ENCODE peak calls at places on chromosomes 7 and 10, in ten cellular contexts. One of them, this sample, is unnamed. For H3K4me1, the result is how much of the 10 kb centered on the place peaks cover.

GRCh38 chr10:24912214-24912613 is 40.2 kb downstream of the PRTFDC1 start:
- DNase-seq in breast epithelium: no peak
- DNase-seq in HCT116: no peak
- DNase-seq in right lobe of liver: no peak
- DNase-seq in IMR-90: peak
- DNase-seq in transverse colon: no peak
- DNase-seq in adrenal gland: no peak
- DNase-seq in A549: no peak
- DNase-seq in body of pancreas: no peak
- DNase-seq in Peyer's patch: no peak
- DNase-seq in this sample: no peak

GRCh38 chr10:130025811-130026510 is 61.9 kb upstream of the EBF3 start:
- DNase-seq in breast epithelium: peak
- DNase-seq in HCT116: no peak
- DNase-seq in right lobe of liver: no peak
- DNase-seq in IMR-90: no peak
- DNase-seq in transverse colon: no peak
- DNase-seq in adrenal gland: no peak
- DNase-seq in A549: no peak
- DNase-seq in body of pancreas: no peak
- DNase-seq in Peyer's patch: no peak
- DNase-seq in this sample: no peak

GRCh38 chr7:26013551-26014083 is 138.4 kb upstream of the NFE2L3 start:
- DNase-seq in breast epithelium: no peak
- DNase-seq in HCT116: no peak
- DNase-seq in right lobe of liver: no peak
- DNase-seq in IMR-90: no peak
- DNase-seq in transverse colon: no peak
- DNase-seq in adrenal gland: no peak
- DNase-seq in A549: no peak
- DNase-seq in body of pancreas: no peak
- DNase-seq in Peyer's patch: no peak
- DNase-seq in this sample: no peak

GRCh38 chr10:123677556-123677955 is 11.4 kb downstream of the GPR26 start:
- DNase-seq in breast epithelium: no peak
- DNase-seq in HCT116: no peak
- DNase-seq in right lobe of liver: no peak
- DNase-seq in IMR-90: no peak
- DNase-seq in transverse colon: no peak
- DNase-seq in adrenal gland: no peak
- DNase-seq in A549: no peak
- DNase-seq in body of pancreas: no peak
- DNase-seq in Peyer's patch: no peak
- DNase-seq in this sample: no peak

GRCh38 chr7:39720586-39720985 is 97.2 kb downstream of the RALA start:
- DNase-seq in breast epithelium: no peak
- DNase-seq in HCT116: no peak
- DNase-seq in right lobe of liver: no peak
- DNase-seq in IMR-90: no peak
- DNase-seq in transverse colon: peak
- DNase-seq in adrenal gland: no peak
- DNase-seq in A549: no peak
- DNase-seq in body of pancreas: peak
- DNase-seq in Peyer's patch: no peak
- DNase-seq in this sample: no peak

GRCh38 chr10:120014031-120014430 is 121.5 kb downstream of the SEC23IP start:
- DNase-seq in breast epithelium: no peak
- DNase-seq in HCT116: no peak
- DNase-seq in right lobe of liver: no peak
- DNase-seq in IMR-90: no peak
- DNase-seq in transverse colon: no peak
- DNase-seq in adrenal gland: no peak
- DNase-seq in A549: no peak
- DNase-seq in body of pancreas: no peak
- DNase-seq in Peyer's patch: no peak
- DNase-seq in this sample: no peak

GRCh38 chr7:84354866-84355265 is 160.3 kb upstream of the SEMA3A start:
- DNase-seq in breast epithelium: no peak
- DNase-seq in HCT116: no peak
- DNase-seq in right lobe of liver: no peak
- DNase-seq in IMR-90: peak
- DNase-seq in transverse colon: no peak
- DNase-seq in adrenal gland: no peak
- DNase-seq in A549: no peak
- DNase-seq in body of pancreas: no peak
- DNase-seq in Peyer's patch: no peak
- DNase-seq in this sample: no peak

GRCh38 chr10:77264527-77264926 is 373.1 kb downstream of the KCNMA1 start:
- DNase-seq in breast epithelium: no peak
- DNase-seq in HCT116: no peak
- DNase-seq in right lobe of liver: no peak
- DNase-seq in IMR-90: no peak
- DNase-seq in transverse colon: no peak
- DNase-seq in adrenal gland: no peak
- DNase-seq in A549: no peak
- DNase-seq in body of pancreas: no peak
- DNase-seq in Peyer's patch: no peak
- DNase-seq in this sample: no peak

GRCh38 chr7:18317956-18318355 is 177.6 kb upstream of the HDAC9 start:
- DNase-seq in breast epithelium: no peak
- DNase-seq in HCT116: no peak
- DNase-seq in right lobe of liver: no peak
- DNase-seq in IMR-90: no peak
- DNase-seq in transverse colon: no peak
- DNase-seq in adrenal gland: no peak
- DNase-seq in A549: no peak
- DNase-seq in body of pancreas: no peak
- DNase-seq in Peyer's patch: no peak
- DNase-seq in this sample: no peak
- H3K4me1 ChIP-seq in breast epithelium: under half
- H3K4me1 ChIP-seq in HCT116: under half
- H3K4me1 ChIP-seq in right lobe of liver: under half
- H3K4me1 ChIP-seq in IMR-90: under half
- H3K4me1 ChIP-seq in transverse colon: under half
- H3K4me1 ChIP-seq in adrenal gland: under half
- H3K4me1 ChIP-seq in A549: under half
- H3K4me1 ChIP-seq in body of pancreas: under half
- H3K4me1 ChIP-seq in Peyer's patch: under half
- H3K4me1 ChIP-seq in this sample: under half

DNA sequence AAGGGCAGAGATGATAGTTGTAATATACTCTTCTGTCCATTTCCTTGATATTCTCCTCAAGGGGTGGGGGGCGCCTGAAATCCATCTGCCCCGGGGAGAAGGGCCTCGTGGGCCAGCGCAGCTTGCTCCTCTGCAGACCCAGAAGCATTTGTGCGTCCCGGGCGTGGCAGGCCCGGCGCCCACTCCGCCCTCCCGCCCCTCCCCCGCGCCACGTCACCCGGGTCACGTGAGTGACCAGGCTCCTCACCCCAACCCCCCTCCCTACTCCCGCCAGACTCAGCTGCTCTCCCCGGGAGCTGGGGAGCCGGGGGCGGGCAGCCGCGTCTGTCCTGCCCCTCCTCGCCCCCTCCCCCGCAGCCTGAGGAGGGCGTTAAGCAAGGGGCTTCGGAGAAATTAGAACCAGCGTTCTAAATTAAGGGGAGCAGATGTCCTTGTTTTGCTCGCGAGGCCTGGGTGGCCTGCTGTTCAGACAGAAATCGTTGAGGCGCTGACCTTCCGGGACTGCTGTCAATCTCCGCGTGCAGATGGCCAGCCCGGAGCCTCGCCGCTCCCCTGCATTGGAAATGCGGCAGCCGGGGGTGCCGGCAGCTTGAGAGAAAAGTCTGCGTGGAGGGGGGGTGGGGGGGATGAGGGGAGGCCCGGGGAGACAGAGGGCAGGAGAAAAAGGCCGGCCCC is 102.1 kb upstream of the ZNF438 start:
- DNase-seq in breast epithelium: peak
- DNase-seq in HCT116: no peak
- DNase-seq in right lobe of liver: peak
- DNase-seq in IMR-90: peak
- DNase-seq in transverse colon: peak
- DNase-seq in adrenal gland: peak
- DNase-seq in A549: no peak
- DNase-seq in body of pancreas: peak
- DNase-seq in Peyer's patch: peak
- DNase-seq in this sample: peak
- TF ChIP-seq POLR2A in breast epithelium: no peak
- TF ChIP-seq POLR2A in HCT116: no peak
- TF ChIP-seq POLR2A in right lobe of liver: peak
- TF ChIP-seq POLR2A in IMR-90: peak
- TF ChIP-seq POLR2A in transverse colon: no peak
- TF ChIP-seq POLR2A in adrenal gland: peak
- TF ChIP-seq POLR2A in A549: no peak
- TF ChIP-seq POLR2A in body of pancreas: peak
- TF ChIP-seq POLR2A in Peyer's patch: peak
- TF ChIP-seq POLR2A in this sample: peak

GRCh38 chr10:74585231-74586087 is 240.9 kb upstream of the KAT6B start:
- DNase-seq in breast epithelium: no peak
- DNase-seq in HCT116: no peak
- DNase-seq in right lobe of liver: peak
- DNase-seq in IMR-90: peak
- DNase-seq in transverse colon: no peak
- DNase-seq in adrenal gland: peak
- DNase-seq in A549: no peak
- DNase-seq in body of pancreas: peak
- DNase-seq in Peyer's patch: peak
- DNase-seq in this sample: no peak

GRCh38 chr10:74587109-74587508 is 239.3 kb upstream of the KAT6B start:
- DNase-seq in breast epithelium: no peak
- DNase-seq in HCT116: no peak
- DNase-seq in right lobe of liver: no peak
- DNase-seq in IMR-90: no peak
- DNase-seq in transverse colon: no peak
- DNase-seq in adrenal gland: no peak
- DNase-seq in A549: no peak
- DNase-seq in body of pancreas: no peak
- DNase-seq in Peyer's patch: no peak
- DNase-seq in this sample: no peak

GRCh38 chr10:74589226-74589673 is 237.2 kb upstream of the KAT6B start:
- DNase-seq in breast epithelium: peak
- DNase-seq in HCT116: no peak
- DNase-seq in right lobe of liver: peak
- DNase-seq in IMR-90: peak
- DNase-seq in transverse colon: peak
- DNase-seq in adrenal gland: peak
- DNase-seq in A549: peak
- DNase-seq in body of pancreas: peak
- DNase-seq in Peyer's patch: peak
- DNase-seq in this sample: peak

DNA sequence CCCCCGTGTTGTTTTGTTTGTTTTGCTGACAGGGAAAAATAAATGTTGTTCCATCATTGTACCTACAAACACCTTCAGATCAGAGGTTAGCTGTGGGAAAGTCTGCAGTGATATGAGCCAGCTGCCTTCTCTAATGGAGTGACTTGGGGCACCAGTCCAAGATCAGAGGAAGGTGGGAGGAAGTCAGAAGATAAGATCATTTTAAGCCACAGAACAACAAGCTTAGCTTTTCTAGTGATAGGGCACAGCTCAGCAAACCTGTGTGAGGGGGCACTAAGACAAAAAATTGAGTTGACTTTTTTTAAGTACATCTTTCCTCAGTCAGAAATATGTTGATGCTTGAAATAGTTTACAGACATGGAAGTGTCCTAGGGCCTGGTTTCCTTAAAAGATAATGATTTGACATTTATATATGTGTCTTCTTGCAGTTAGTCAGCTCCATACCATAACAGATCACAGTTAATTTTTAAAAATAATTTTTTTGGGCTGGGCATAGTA is 240.3 kb upstream of the KAT6B start:
- DNase-seq in breast epithelium: no peak
- DNase-seq in HCT116: no peak
- DNase-seq in right lobe of liver: no peak
- DNase-seq in IMR-90: peak
- DNase-seq in transverse colon: no peak
- DNase-seq in adrenal gland: no peak
- DNase-seq in A549: no peak
- DNase-seq in body of pancreas: peak
- DNase-seq in Peyer's patch: peak
- DNase-seq in this sample: no peak
- H3K4me3 ChIP-seq in breast epithelium: no peak
- H3K4me3 ChIP-seq in HCT116: no peak
- H3K4me3 ChIP-seq in right lobe of liver: no peak
- H3K4me3 ChIP-seq in IMR-90: no peak
- H3K4me3 ChIP-seq in transverse colon: no peak
- H3K4me3 ChIP-seq in adrenal gland: no peak
- H3K4me3 ChIP-seq in A549: no peak
- H3K4me3 ChIP-seq in body of pancreas: no peak
- H3K4me3 ChIP-seq in Peyer's patch: no peak
- H3K4me3 ChIP-seq in this sample: no peak

DNA sequence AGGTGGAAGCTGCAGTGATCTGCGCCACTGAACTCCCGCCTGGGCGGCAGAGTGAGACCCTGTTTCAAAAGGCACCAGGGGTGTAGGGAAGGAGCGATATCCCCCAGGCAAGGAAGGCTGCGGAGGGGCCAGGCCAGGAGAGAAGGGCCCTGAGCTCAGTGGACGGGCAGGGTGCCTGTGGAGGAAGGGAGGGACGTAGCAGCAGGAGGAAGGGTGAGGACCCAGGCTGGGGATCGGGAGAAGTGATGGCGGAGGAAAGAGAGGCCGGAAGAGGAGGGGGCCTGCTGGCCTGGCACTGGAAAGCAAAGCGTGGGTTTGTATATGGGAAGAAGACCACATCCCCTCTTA is 45.6 kb downstream of the ALOX5 start:
- DNase-seq in breast epithelium: no peak
- DNase-seq in HCT116: no peak
- DNase-seq in right lobe of liver: no peak
- DNase-seq in IMR-90: no peak
- DNase-seq in transverse colon: no peak
- DNase-seq in adrenal gland: no peak
- DNase-seq in A549: no peak
- DNase-seq in body of pancreas: no peak
- DNase-seq in Peyer's patch: peak
- DNase-seq in this sample: no peak
- H3K4me1 ChIP-seq in breast epithelium: under half
- H3K4me1 ChIP-seq in HCT116: under half
- H3K4me1 ChIP-seq in right lobe of liver: under half
- H3K4me1 ChIP-seq in IMR-90: under half
- H3K4me1 ChIP-seq in transverse colon: under half
- H3K4me1 ChIP-seq in adrenal gland: under half
- H3K4me1 ChIP-seq in A549: under half
- H3K4me1 ChIP-seq in body of pancreas: under half
- H3K4me1 ChIP-seq in Peyer's patch: under half
- H3K4me1 ChIP-seq in this sample: under half

DNA sequence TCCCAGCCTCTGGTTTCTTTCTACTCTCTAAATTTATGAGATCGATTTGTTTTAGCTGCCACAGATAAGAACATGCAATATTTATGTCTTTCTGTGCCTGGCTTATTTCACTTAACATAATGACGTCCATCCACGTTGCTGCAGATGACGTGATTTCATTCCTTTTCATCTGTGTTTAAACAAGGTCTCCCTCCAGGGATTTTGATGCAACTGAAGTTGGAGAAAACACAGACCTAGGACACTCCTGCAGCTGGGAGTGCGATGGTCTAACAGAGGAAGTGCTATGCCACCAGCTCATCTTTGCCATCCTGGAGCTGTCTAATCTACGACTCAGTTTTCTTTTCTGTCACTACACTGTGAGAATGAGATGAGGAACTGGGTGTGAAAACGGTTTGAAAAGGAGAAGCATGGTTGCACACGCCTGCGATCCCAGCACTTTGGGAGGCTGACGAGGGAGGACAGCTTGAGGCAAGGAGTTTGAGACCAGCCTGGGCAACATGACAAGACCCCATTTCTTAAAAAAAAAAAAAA is 1.5 kb upstream of the KCTD7 start:
- DNase-seq in breast epithelium: no peak
- DNase-seq in HCT116: no peak
- DNase-seq in right lobe of liver: no peak
- DNase-seq in IMR-90: peak
- DNase-seq in transverse colon: no peak
- DNase-seq in adrenal gland: no peak
- DNase-seq in A549: no peak
- DNase-seq in body of pancreas: no peak
- DNase-seq in Peyer's patch: no peak
- DNase-seq in this sample: no peak
- TF ChIP-seq POLR2A in breast epithelium: no peak
- TF ChIP-seq POLR2A in HCT116: no peak
- TF ChIP-seq POLR2A in right lobe of liver: no peak
- TF ChIP-seq POLR2A in IMR-90: no peak
- TF ChIP-seq POLR2A in transverse colon: no peak
- TF ChIP-seq POLR2A in adrenal gland: no peak
- TF ChIP-seq POLR2A in A549: no peak
- TF ChIP-seq POLR2A in body of pancreas: no peak
- TF ChIP-seq POLR2A in Peyer's patch: no peak
- TF ChIP-seq POLR2A in this sample: no peak

This sample was measured in ovary.